ENCODE peak calls at places on chromosomes 16 and 17, in ten cellular contexts. N is mucosa of descending colon; U is psoas muscle; F is breast epithelium; O is PC-3; V is neural progenitor cell; P is left lung; W is CD4-positive, alpha-beta T cell; D is CD8-positive, alpha-beta memory T cell; L is SK-N-SH. H is an unnamed sample.
A peak's percentile ranks its signal among the peaks of the same experiment; 100 is the strongest.

GRCh38 chr17:74296548-74296936 is 22.5 kb downstream of the DNAI2 start:
- DNase-seq in P (peak; percentile 57), N (no peak), V (peak; percentile 82), L (peak; percentile 76), D (no peak), O (peak; percentile 67), W (no peak), U (peak; percentile 50), F (no peak), H (no peak)

GRCh38 chr17:72123964-72124791 is 3.4 kb downstream of the SOX9 start:
- DNase-seq in W (no peak), U (no peak), N (no peak), D (no peak), V (peak; percentile 30), L (peak; percentile 25), O (peak; percentile 40), P (no peak), F (no peak), H (no peak)

GRCh38 chr17:48162946-48163506 is 55.5 kb downstream of the SNX11 start:
- DNase-seq in D (no peak), N (no peak), U (no peak), F (no peak), W (no peak), O (peak; percentile 26), P (no peak), L (no peak), V (no peak), H (no peak)

GRCh38 chr16:52309761-52310416 is 237.1 kb downstream of the TOX3 start:
- DNase-seq in W (no peak), L (no peak), D (no peak), N (no peak), O (no peak), U (no peak), V (no peak), F (no peak), P (no peak), H (no peak)

GRCh38 chr17:73480740-73481139 is 163.5 kb downstream of the SDK2 start:
- DNase-seq in V (no peak), P (no peak), D (no peak), W (no peak), N (no peak), O (no peak), L (no peak), U (no peak), F (no peak), H (no peak)

GRCh38 chr17:80872011-80872929 is 119.4 kb upstream of the CHMP6 start:
- DNase-seq in P (peak; percentile 22), L (no peak), U (no peak), W (no peak), N (peak; percentile 6), O (no peak), V (no peak), D (no peak), F (no peak), H (no peak)

GRCh38 chr16:88473666-88474534 is 20.8 kb downstream of the ZFPM1 start:
- DNase-seq in L (no peak), D (no peak), P (no peak), V (no peak), W (no peak), N (no peak), O (no peak), F (no peak), U (peak; percentile 64), H (no peak)

GRCh38 chr17:17786998-17787397 is 49.8 kb downstream of the SREBF1 start:
- DNase-seq in D (no peak), O (no peak), F (no peak), W (no peak), P (no peak), L (no peak), V (no peak), N (no peak), U (no peak), H (no peak)

GRCh38 chr16:20854963-20855362 is 45.2 kb downstream of the DCUN1D3 start:
- DNase-seq in D (no peak), P (no peak), V (no peak), W (no peak), N (no peak), L (no peak), O (no peak), F (no peak), U (no peak), H (no peak)

GRCh38 chr17:48153711-48154642 is 46.4 kb downstream of the SNX11 start:
- DNase-seq in F (no peak), V (peak; percentile 72), W (no peak), L (peak; percentile 62), U (no peak), P (no peak), D (no peak), O (peak; percentile 64), N (peak; percentile 68), H (no peak)

GRCh38 chr16:67428146-67428731 is 2.7 kb upstream of the HSD11B2 start:
- DNase-seq in W (peak; percentile 61), O (peak; percentile 71), P (peak; percentile 65), V (peak; percentile 92), F (peak; percentile 70), L (peak; percentile 82), D (no peak), N (peak; percentile 84), U (peak; percentile 74), H (peak; percentile 23)

GRCh38 chr17:69179227-69179952 is 37.7 kb upstream of the ABCA6 start:
- DNase-seq in F (no peak), L (no peak), P (no peak), N (no peak), W (no peak), D (no peak), O (no peak), V (no peak), U (no peak), H (no peak)

GRCh38 chr17:60827920-60828319 is 150.3 kb downstream of the BCAS3 start:
- DNase-seq in P (no peak), U (no peak), F (no peak), W (no peak), V (no peak), O (no peak), N (no peak), L (no peak), D (no peak), H (no peak)

GRCh38 chr16:71439531-71439930 is 2.3 kb downstream of the TLE7 start:
- DNase-seq in N (no peak), V (no peak), W (no peak), F (no peak), L (no peak), P (no peak), U (no peak), O (no peak), D (no peak), H (no peak)

GRCh38 chr16:67882374-67883145 is 2.1 kb upstream of the NRN1L start:
- DNase-seq in L (no peak), P (no peak), D (no peak), N (no peak), W (no peak), V (no peak), U (peak; percentile 76), F (no peak), O (no peak), H (no peak)

GRCh38 chr16:12362482-12363458 is 386.2 kb downstream of the SNX29 start:
- DNase-seq in P (no peak), N (no peak), U (peak; percentile 72), F (no peak), D (no peak), W (no peak), L (no peak), O (no peak), V (no peak), H (no peak)

GRCh38 chr17:44075598-44076293 is 5.2 kb downstream of the G6PC3 start:
- DNase-seq in N (no peak), U (no peak), O (no peak), D (no peak), F (no peak), V (no peak), L (no peak), P (no peak), W (no peak), H (no peak)

GRCh38 chr16:9177861-9178260 is 86.4 kb downstream of the HAPSTR1 start:
- DNase-seq in F (no peak), V (no peak), N (no peak), D (no peak), W (no peak), L (no peak), P (no peak), O (no peak), U (no peak), H (no peak)

GRCh38 chr16:4320571-4321137 is 4.8 kb downstream of the GLIS2 start:
- DNase-seq in O (no peak), U (no peak), W (no peak), L (no peak), N (no peak), P (no peak), F (no peak), V (no peak), D (no peak), H (no peak)

DNA sequence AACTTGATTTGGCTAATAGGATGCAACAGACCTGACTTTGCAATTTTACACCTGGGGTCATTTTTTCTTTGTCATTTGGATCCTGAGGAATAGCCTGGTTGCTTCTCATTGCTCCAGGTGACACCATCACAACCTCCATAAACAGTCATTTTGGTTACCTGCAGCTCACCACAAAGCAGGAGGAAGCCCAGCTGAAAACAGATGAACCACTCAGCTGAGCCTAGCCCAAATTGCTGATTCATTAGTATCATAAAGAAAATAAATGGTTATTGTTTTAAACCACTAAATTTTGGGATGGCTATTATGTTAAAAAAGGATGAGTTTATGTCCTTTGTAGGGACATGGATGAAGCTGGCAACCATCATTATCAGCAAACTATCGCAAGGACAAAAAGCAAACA is 841.0 kb upstream of the EEF2KMT start:
- DNase-seq in V (no peak), L (no peak), W (no peak), D (no peak), U (no peak), O (no peak), N (no peak), F (no peak), P (no peak), H (no peak)
- H3K9me3 ChIP-seq in V (no peaks in the 10 kb centered on the region), L (no peaks in the 10 kb centered on the region), W (no peaks in the 10 kb centered on the region), D (no peaks in the 10 kb centered on the region), U (peaks cover 13% of the 10 kb centered on the region), O (peaks cover 9% of the 10 kb centered on the region), N (peaks cover 15% of the 10 kb centered on the region), F (peaks cover 3% of the 10 kb centered on the region), P (no peaks in the 10 kb centered on the region), H (no peaks in the 10 kb centered on the region)

GRCh38 chr17:22142091-22142490 is 449.8 kb downstream of the KCNJ18 start:
- DNase-seq in N (no peak), P (no peak), L (no peak), V (no peak), O (no peak), D (no peak), U (no peak), W (no peak), F (no peak), H (no peak)
- H3K9me3 ChIP-seq in N (peaks cover 55% of the 10 kb centered on the region), P (no peaks in the 10 kb centered on the region), L (no peaks in the 10 kb centered on the region), V (peaks cover 36% of the 10 kb centered on the region), O (peaks cover 38% of the 10 kb centered on the region), D (no peaks in the 10 kb centered on the region), U (no peaks in the 10 kb centered on the region), W (no peaks in the 10 kb centered on the region), F (no peaks in the 10 kb centered on the region), H (no peaks in the 10 kb centered on the region)

GRCh38 chr17:33651631-33652030 is 358.5 kb upstream of the ASIC2 start:
- DNase-seq in P (no peak), D (no peak), F (no peak), O (peak; percentile 4), N (no peak), L (no peak), W (no peak), V (no peak), U (no peak), H (no peak)
- H3K9me3 ChIP-seq in P (no peaks in the 10 kb centered on the region), D (no peaks in the 10 kb centered on the region), F (no peaks in the 10 kb centered on the region), O (no peaks in the 10 kb centered on the region), N (no peaks in the 10 kb centered on the region), L (no peaks in the 10 kb centered on the region), W (no peaks in the 10 kb centered on the region), V (no peaks in the 10 kb centered on the region), U (no peaks in the 10 kb centered on the region), H (no peaks in the 10 kb centered on the region)

GRCh38 chr16:10543231-10543630 is 37.2 kb downstream of the EMP2 start:
- DNase-seq in W (no peak), N (no peak), F (no peak), P (no peak), V (no peak), L (no peak), D (no peak), U (no peak), O (no peak), H (no peak)
- H3K9me3 ChIP-seq in W (peaks cover 6% of the 10 kb centered on the region), N (peaks cover under 1% of the 10 kb centered on the region), F (no peaks in the 10 kb centered on the region), P (no peaks in the 10 kb centered on the region), V (no peaks in the 10 kb centered on the region), L (no peaks in the 10 kb centered on the region), D (no peaks in the 10 kb centered on the region), U (no peaks in the 10 kb centered on the region), O (no peaks in the 10 kb centered on the region), H (no peaks in the 10 kb centered on the region)

H was measured in T-helper 17 cell.